ENCODE peak calls at places on chromosomes 3 and 15, in five cellular contexts. One of them, this sample, is unnamed.

GRCh38 chr3:42502429-42503250 is at the start of gene VIPR1:
- DNase-seq in mucosa of descending colon: peak
- DNase-seq in omental fat pad: no peak
- DNase-seq in AG09309: no peak
- DNase-seq in heart left ventricle: peak
- DNase-seq in this sample: peak

GRCh38 chr15:40301467-40302179 is 6.1 kb downstream of the PLCB2 start:
- DNase-seq in mucosa of descending colon: peak
- DNase-seq in omental fat pad: no peak
- DNase-seq in AG09309: no peak
- DNase-seq in heart left ventricle: no peak
- DNase-seq in this sample: no peak

GRCh38 chr3:7204848-7205156 is 343.9 kb downstream of the GRM7 start:
- DNase-seq in mucosa of descending colon: no peak
- DNase-seq in omental fat pad: no peak
- DNase-seq in AG09309: no peak
- DNase-seq in heart left ventricle: no peak
- DNase-seq in this sample: no peak

GRCh38 chr3:142027713-142028112 is 121.6 kb downstream of the TFDP2 start:
- DNase-seq in mucosa of descending colon: no peak
- DNase-seq in omental fat pad: peak
- DNase-seq in AG09309: no peak
- DNase-seq in heart left ventricle: no peak
- DNase-seq in this sample: no peak

GRCh38 chr15:55652363-55652762 is 64.2 kb upstream of the PYGO1 start:
- DNase-seq in mucosa of descending colon: no peak
- DNase-seq in omental fat pad: no peak
- DNase-seq in AG09309: no peak
- DNase-seq in heart left ventricle: no peak
- DNase-seq in this sample: no peak

GRCh38 chr3:29186131-29186599 is 94.7 kb upstream of the RBMS3 start:
- DNase-seq in mucosa of descending colon: no peak
- DNase-seq in omental fat pad: no peak
- DNase-seq in AG09309: peak
- DNase-seq in heart left ventricle: no peak
- DNase-seq in this sample: no peak

GRCh38 chr3:193711964-193712598 is 119.1 kb downstream of the OPA1 start:
- DNase-seq in mucosa of descending colon: no peak
- DNase-seq in omental fat pad: no peak
- DNase-seq in AG09309: no peak
- DNase-seq in heart left ventricle: no peak
- DNase-seq in this sample: no peak

GRCh38 chr3:24229468-24230263 is 265.0 kb downstream of the THRB start:
- DNase-seq in mucosa of descending colon: no peak
- DNase-seq in omental fat pad: no peak
- DNase-seq in AG09309: no peak
- DNase-seq in heart left ventricle: no peak
- DNase-seq in this sample: no peak

GRCh38 chr3:52845691-52846426 is 11.0 kb upstream of the MUSTN1 start:
- DNase-seq in mucosa of descending colon: no peak
- DNase-seq in omental fat pad: no peak
- DNase-seq in AG09309: no peak
- DNase-seq in heart left ventricle: no peak
- DNase-seq in this sample: no peak

GRCh38 chr3:52554026-52554755 is 17.8 kb downstream of the UQCC5 start:
- DNase-seq in mucosa of descending colon: no peak
- DNase-seq in omental fat pad: no peak
- DNase-seq in AG09309: no peak
- DNase-seq in heart left ventricle: no peak
- DNase-seq in this sample: no peak

GRCh38 chr3:188776447-188776846 is 395.3 kb upstream of the TPRG1 start:
- DNase-seq in mucosa of descending colon: no peak
- DNase-seq in omental fat pad: no peak
- DNase-seq in AG09309: no peak
- DNase-seq in heart left ventricle: no peak
- DNase-seq in this sample: no peak

GRCh38 chr3:141305436-141305835 is 62.9 kb upstream of the ZBTB38 start:
- DNase-seq in mucosa of descending colon: no peak
- DNase-seq in omental fat pad: no peak
- DNase-seq in AG09309: peak
- DNase-seq in heart left ventricle: no peak
- DNase-seq in this sample: no peak

GRCh38 chr3:49428697-49429100 is 425 bp downstream of the NICN1 start:
- DNase-seq in mucosa of descending colon: no peak
- DNase-seq in omental fat pad: no peak
- DNase-seq in AG09309: no peak
- DNase-seq in heart left ventricle: no peak
- DNase-seq in this sample: no peak

GRCh38 chr3:194871143-194871863 is 185.6 kb downstream of the FAM43A start:
- DNase-seq in mucosa of descending colon: peak
- DNase-seq in omental fat pad: peak
- DNase-seq in AG09309: peak
- DNase-seq in heart left ventricle: peak
- DNase-seq in this sample: no peak

GRCh38 chr3:52682016-52682415 is 3.7 kb downstream of the PBRM1 start:
- DNase-seq in mucosa of descending colon: no peak
- DNase-seq in omental fat pad: peak
- DNase-seq in AG09309: no peak
- DNase-seq in heart left ventricle: no peak
- DNase-seq in this sample: no peak

GRCh38 chr3:15023249-15023648 is 41.9 kb downstream of the MRPS25 start:
- DNase-seq in mucosa of descending colon: no peak
- DNase-seq in omental fat pad: no peak
- DNase-seq in AG09309: no peak
- DNase-seq in heart left ventricle: no peak
- DNase-seq in this sample: no peak

GRCh38 chr15:35376701-35377100 is 169.3 kb downstream of the DPH6 start:
- DNase-seq in mucosa of descending colon: no peak
- DNase-seq in omental fat pad: no peak
- DNase-seq in AG09309: no peak
- DNase-seq in heart left ventricle: no peak
- DNase-seq in this sample: no peak

GRCh38 chr15:86877171-86877631 is 797.5 kb downstream of the AGBL1 start:
- DNase-seq in mucosa of descending colon: no peak
- DNase-seq in omental fat pad: no peak
- DNase-seq in AG09309: no peak
- DNase-seq in heart left ventricle: no peak
- DNase-seq in this sample: no peak

GRCh38 chr15:95929232-95929846 is 401.2 kb upstream of the NR2F2 start:
- DNase-seq in mucosa of descending colon: no peak
- DNase-seq in omental fat pad: no peak
- DNase-seq in AG09309: no peak
- DNase-seq in heart left ventricle: no peak
- DNase-seq in this sample: peak

GRCh38 chr3:53069422-53070068 is 23.7 kb upstream of the SFMBT1 start:
- DNase-seq in mucosa of descending colon: no peak
- DNase-seq in omental fat pad: no peak
- DNase-seq in AG09309: no peak
- DNase-seq in heart left ventricle: no peak
- DNase-seq in this sample: no peak

GRCh38 chr3:106485802-106486201 is 617.0 kb upstream of the CBLB start:
- DNase-seq in mucosa of descending colon: no peak
- DNase-seq in omental fat pad: no peak
- DNase-seq in AG09309: no peak
- DNase-seq in heart left ventricle: no peak
- DNase-seq in this sample: no peak

GRCh38 chr3:17967111-17967510 is 224.7 kb upstream of the TBC1D5 start:
- DNase-seq in mucosa of descending colon: no peak
- DNase-seq in omental fat pad: no peak
- DNase-seq in AG09309: no peak
- DNase-seq in heart left ventricle: no peak
- DNase-seq in this sample: no peak

GRCh38 chr15:74315626-74316025 is 51.8 kb downstream of the CYP11A1 start:
- DNase-seq in mucosa of descending colon: no peak
- DNase-seq in omental fat pad: no peak
- DNase-seq in AG09309: no peak
- DNase-seq in heart left ventricle: peak
- DNase-seq in this sample: no peak

GRCh38 chr3:194093822-194094221 is 42.1 kb upstream of the HES1 start:
- DNase-seq in mucosa of descending colon: peak
- DNase-seq in omental fat pad: no peak
- DNase-seq in AG09309: no peak
- DNase-seq in heart left ventricle: no peak
- DNase-seq in this sample: no peak

GRCh38 chr3:150599611-150600297 is 3.4 kb upstream of the SELENOT start:
- DNase-seq in mucosa of descending colon: no peak
- DNase-seq in omental fat pad: no peak
- DNase-seq in AG09309: no peak
- DNase-seq in heart left ventricle: no peak
- DNase-seq in this sample: no peak

GRCh38 chr3:186257866-186258265 is 104.2 kb downstream of the DGKG start:
- DNase-seq in mucosa of descending colon: no peak
- DNase-seq in omental fat pad: no peak
- DNase-seq in AG09309: no peak
- DNase-seq in heart left ventricle: no peak
- DNase-seq in this sample: no peak
- TF ChIP-seq CTCF in mucosa of descending colon: no peak
- TF ChIP-seq CTCF in omental fat pad: no peak
- TF ChIP-seq CTCF in AG09309: no peak
- TF ChIP-seq CTCF in heart left ventricle: no peak
- TF ChIP-seq CTCF in this sample: no peak

GRCh38 chr15:52113708-52114107 is 1.1 kb upstream of the BCL2L10 start:
- DNase-seq in mucosa of descending colon: no peak
- DNase-seq in omental fat pad: no peak
- DNase-seq in AG09309: no peak
- DNase-seq in heart left ventricle: no peak
- DNase-seq in this sample: no peak
- TF ChIP-seq CTCF in mucosa of descending colon: no peak
- TF ChIP-seq CTCF in omental fat pad: no peak
- TF ChIP-seq CTCF in AG09309: no peak
- TF ChIP-seq CTCF in heart left ventricle: no peak
- TF ChIP-seq CTCF in this sample: no peak

DNA sequence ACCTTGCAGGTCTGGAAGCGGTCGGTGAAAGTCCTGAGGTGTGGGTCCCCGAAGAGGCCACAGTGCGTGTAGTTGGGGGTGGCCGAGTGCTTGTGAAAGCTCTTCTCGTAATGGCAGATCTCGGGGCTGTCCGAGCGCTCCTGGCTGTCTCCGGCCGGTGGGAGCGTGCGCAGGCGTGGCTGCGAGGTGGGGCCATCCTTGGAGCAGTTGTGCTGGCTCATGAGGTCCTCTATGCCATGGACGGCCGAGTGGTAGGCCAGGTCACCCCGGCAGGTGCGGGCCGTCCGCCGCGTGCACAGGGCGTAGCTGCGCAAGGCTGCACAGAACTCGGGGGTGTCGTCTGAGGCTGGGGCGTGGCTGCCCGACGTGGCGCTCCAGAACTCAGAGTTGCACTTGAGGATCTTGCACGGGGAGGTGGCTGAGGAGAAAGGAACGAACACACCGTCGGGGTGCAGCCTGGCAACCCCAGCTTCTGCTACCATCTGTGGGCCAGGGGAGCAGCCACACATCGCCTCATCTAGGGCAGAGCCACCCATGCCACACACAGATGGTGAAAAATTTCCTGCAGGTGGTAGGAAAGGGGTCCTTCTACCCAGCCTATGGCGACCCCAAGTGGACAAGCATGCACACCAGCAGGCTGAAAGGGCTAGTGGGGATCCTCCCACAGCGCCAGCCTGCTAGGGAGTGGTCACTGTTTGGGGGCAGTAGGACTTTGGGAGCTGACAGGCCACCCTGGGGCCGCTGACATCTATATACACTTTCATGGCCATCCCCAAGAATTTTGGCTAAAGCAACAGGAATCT is 36.7 kb downstream of the RGMA start:
- DNase-seq in mucosa of descending colon: peak
- DNase-seq in omental fat pad: no peak
- DNase-seq in AG09309: no peak
- DNase-seq in heart left ventricle: no peak
- DNase-seq in this sample: no peak
- TF ChIP-seq CTCF in mucosa of descending colon: no peak
- TF ChIP-seq CTCF in omental fat pad: no peak
- TF ChIP-seq CTCF in AG09309: peak
- TF ChIP-seq CTCF in heart left ventricle: no peak
- TF ChIP-seq CTCF in this sample: no peak

GRCh38 chr15:65521355-65521754 is 3.9 kb upstream of the DPP8 start:
- DNase-seq in mucosa of descending colon: no peak
- DNase-seq in omental fat pad: no peak
- DNase-seq in AG09309: no peak
- DNase-seq in heart left ventricle: no peak
- DNase-seq in this sample: no peak

GRCh38 chr15:65518633-65519285 is 1.3 kb upstream of the DPP8 start:
- DNase-seq in mucosa of descending colon: no peak
- DNase-seq in omental fat pad: no peak
- DNase-seq in AG09309: no peak
- DNase-seq in heart left ventricle: no peak
- DNase-seq in this sample: no peak

GRCh38 chr15:65519781-65520299 is 2.4 kb upstream of the DPP8 start:
- DNase-seq in mucosa of descending colon: no peak
- DNase-seq in omental fat pad: no peak
- DNase-seq in AG09309: no peak
- DNase-seq in heart left ventricle: no peak
- DNase-seq in this sample: no peak

GRCh38 chr15:65517866-65518207 is 348 bp upstream of the DPP8 start:
- DNase-seq in mucosa of descending colon: no peak
- DNase-seq in omental fat pad: no peak
- DNase-seq in AG09309: no peak
- DNase-seq in heart left ventricle: no peak
- DNase-seq in this sample: no peak

DNA sequence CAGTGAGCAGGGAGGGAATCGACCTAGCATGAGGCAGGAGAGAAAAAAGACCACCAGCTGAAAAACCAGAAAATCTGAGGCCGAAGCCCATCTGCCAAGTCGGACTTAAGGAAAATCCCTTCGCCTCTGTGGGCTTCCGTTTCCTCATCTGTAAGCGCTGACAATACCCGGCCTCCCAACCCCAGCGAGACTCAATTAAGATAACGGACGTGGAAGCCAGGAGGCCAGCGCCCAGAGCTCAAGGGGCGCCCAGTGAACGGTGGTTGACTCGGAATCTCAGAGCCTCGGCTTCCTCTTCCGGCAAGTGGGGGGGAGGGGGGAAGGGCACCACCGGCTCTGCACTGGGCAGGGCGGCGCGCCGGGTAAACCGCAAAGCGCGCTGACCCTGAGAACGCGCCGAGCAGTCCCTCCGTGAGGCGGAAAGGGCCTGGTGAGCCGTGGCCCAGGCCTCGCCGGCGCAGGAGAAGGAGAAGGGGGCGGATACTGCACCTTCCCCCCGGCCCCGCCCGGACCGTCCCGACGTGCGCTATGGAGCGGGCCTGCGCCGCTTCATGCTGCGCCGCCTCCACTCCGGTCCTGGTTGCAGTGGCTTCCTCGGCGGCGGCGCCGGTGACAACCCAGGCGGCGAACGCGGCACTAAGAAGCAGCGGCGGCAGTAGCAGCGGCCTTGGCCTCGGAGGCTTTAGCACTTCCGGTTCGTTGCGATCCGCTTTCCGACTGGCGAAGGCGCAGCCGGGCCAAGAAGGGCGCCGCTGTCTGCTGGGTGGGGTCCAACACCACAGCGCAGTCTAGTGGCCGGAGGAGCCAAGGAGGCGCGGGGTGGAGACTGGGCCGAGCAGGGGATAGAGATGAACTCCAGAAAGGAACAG is at the start of gene DPP8:
- DNase-seq in mucosa of descending colon: peak
- DNase-seq in omental fat pad: peak
- DNase-seq in AG09309: peak
- DNase-seq in heart left ventricle: peak
- DNase-seq in this sample: peak
- TF ChIP-seq CTCF in mucosa of descending colon: peak
- TF ChIP-seq CTCF in omental fat pad: no peak
- TF ChIP-seq CTCF in AG09309: peak
- TF ChIP-seq CTCF in heart left ventricle: peak
- TF ChIP-seq CTCF in this sample: peak

This sample was measured in natural killer cell.